ENCODE peak calls at places on chromosomes 1 and 21, in six cellular contexts. Z, Y, S, K, P and I are unnamed samples.
A peak's percentile ranks its signal among the peaks of the same experiment; 100 is the strongest.

GRCh38 chr1:201020647-201021332 is 2.7 kb downstream of the KIF21B start:
- DNase-seq in Z (no peak), Y (no peak), S (no peak), K (no peak), P (peak; percentile 41), I (no peak)

GRCh38 chr21:44874497-44875331 is 1.2 kb upstream of the PTTG1IP start:
- DNase-seq in Z (peak; percentile 79), Y (no peak), S (peak; percentile 47), K (peak; percentile 60), P (no peak), I (peak; percentile 93)

GRCh38 chr1:5830771-5831599 is 161.2 kb downstream of the NPHP4 start:
- DNase-seq in Z (peak; percentile 47), Y (no peak), S (no peak), K (no peak), P (peak; percentile 6), I (no peak)

GRCh38 chr1:15723631-15724246 is 12.3 kb upstream of the SLC25A34 start:
- DNase-seq in Z (no peak), Y (no peak), S (no peak), K (no peak), P (no peak), I (no peak)

GRCh38 chr1:163744488-163744887 is 422.7 kb downstream of the NUF2 start:
- DNase-seq in Z (no peak), Y (no peak), S (no peak), K (no peak), P (no peak), I (no peak)

GRCh38 chr1:66564250-66564649 is 30.3 kb downstream of the SGIP1 start:
- DNase-seq in Z (no peak), Y (no peak), S (no peak), K (no peak), P (peak; percentile 52), I (no peak)

GRCh38 chr1:238672262-238672661 is 714.1 kb upstream of the CHRM3 start:
- DNase-seq in Z (no peak), Y (no peak), S (no peak), K (no peak), P (no peak), I (no peak)

GRCh38 chr1:225655509-225656258 is 2.8 kb upstream of the ENAH start:
- DNase-seq in Z (peak; percentile 69), Y (no peak), S (peak; percentile 41), K (no peak), P (peak; percentile 94), I (peak; percentile 53)

GRCh38 chr1:47416319-47417128 is 439 bp downstream of the FOXE3 start:
- DNase-seq in Z (no peak), Y (peak; percentile 42), S (no peak), K (no peak), P (no peak), I (no peak)

GRCh38 chr1:150548632-150549495 is at the start of gene ADAMTSL4:
- DNase-seq in Z (peak; percentile 72), Y (peak; percentile 72), S (no peak), K (no peak), P (peak; percentile 80), I (peak; percentile 85)

GRCh38 chr1:25018878-25019277 is 88.8 kb upstream of the RUNX3 start:
- DNase-seq in Z (no peak), Y (no peak), S (no peak), K (no peak), P (no peak), I (no peak)

GRCh38 chr1:25018110-25018470 is 88.0 kb upstream of the RUNX3 start:
- DNase-seq in Z (no peak), Y (no peak), S (no peak), K (no peak), P (no peak), I (no peak)

GRCh38 chr1:25020173-25020840 is 90.2 kb upstream of the RUNX3 start:
- DNase-seq in Z (no peak), Y (no peak), S (no peak), K (no peak), P (no peak), I (no peak)

GRCh38 chr1:25020851-25021585 is 90.9 kb upstream of the RUNX3 start:
- DNase-seq in Z (no peak), Y (no peak), S (no peak), K (no peak), P (no peak), I (no peak)

GRCh38 chr1:25019351-25020172 is 89.5 kb upstream of the RUNX3 start:
- DNase-seq in Z (no peak), Y (peak; percentile 56), S (no peak), K (no peak), P (no peak), I (no peak)
- TF ChIP-seq POLR2A in Z (no peak), Y (peak; percentile 50), S (no peak), K (no peak), P (no peak), I (no peak)

GRCh38 chr1:42456754-42457089 is 379 bp downstream of the PPCS start:
- DNase-seq in Z (no peak), Y (peak; percentile 66), S (peak; percentile 42), K (peak; percentile 27), P (peak; percentile 57), I (peak; percentile 72)
- TF ChIP-seq POLR2A in Z (no peak), Y (peak; percentile 53), S (no peak), K (no peak), P (no peak), I (no peak)

GRCh38 chr21:37220433-37220980 is 46.6 kb downstream of the VPS26C start:
- DNase-seq in Z (no peak), Y (no peak), S (no peak), K (no peak), P (peak; percentile 46), I (no peak)
- TF ChIP-seq POLR2A in Z (no peak), Y (no peak), S (no peak), K (no peak), P (no peak), I (no peak)

GRCh38 chr1:235107368-235108184 is 21.1 kb downstream of the TOMM20 start:
- DNase-seq in Z (no peak), Y (no peak), S (no peak), K (no peak), P (no peak), I (peak; percentile 19)
- TF ChIP-seq POLR2A in Z (no peak), Y (no peak), S (no peak), K (no peak), P (no peak), I (no peak)

DNA sequence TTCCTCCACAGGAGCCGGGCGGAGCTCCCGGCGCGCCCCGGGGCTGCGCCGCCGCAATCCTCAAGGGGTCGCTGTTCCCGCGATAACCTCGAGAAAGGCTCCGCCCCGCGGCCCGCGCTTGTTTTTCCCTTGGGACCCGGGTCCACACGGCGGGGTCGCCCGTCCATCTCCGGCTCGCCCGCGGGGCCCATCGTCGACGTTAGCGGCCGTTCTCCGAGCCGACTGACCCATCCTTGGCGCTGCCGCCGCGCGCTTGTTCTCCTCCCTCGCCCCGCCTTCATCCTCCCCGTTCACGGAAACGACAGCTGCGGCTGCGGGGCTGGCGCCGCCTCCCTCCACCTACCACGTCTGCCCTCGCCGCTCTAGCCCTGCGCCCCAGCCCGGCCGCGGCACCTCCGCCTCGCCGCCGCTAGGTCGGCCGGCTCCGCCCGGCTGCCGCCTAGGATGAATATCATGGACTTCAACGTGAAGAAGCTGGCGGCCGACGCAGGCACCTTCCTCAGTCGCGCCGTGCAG is at the start of gene SH3GLB1:
- DNase-seq in Z (peak; percentile 95), Y (peak; percentile 74), S (peak; percentile 90), K (peak; percentile 77), P (peak; percentile 86), I (peak; percentile 92)
- TF ChIP-seq POLR2A in Z (peak; percentile 49), Y (no peak), S (peak; percentile 72), K (peak; percentile 9), P (peak; percentile 61), I (peak; percentile 86)

DNA sequence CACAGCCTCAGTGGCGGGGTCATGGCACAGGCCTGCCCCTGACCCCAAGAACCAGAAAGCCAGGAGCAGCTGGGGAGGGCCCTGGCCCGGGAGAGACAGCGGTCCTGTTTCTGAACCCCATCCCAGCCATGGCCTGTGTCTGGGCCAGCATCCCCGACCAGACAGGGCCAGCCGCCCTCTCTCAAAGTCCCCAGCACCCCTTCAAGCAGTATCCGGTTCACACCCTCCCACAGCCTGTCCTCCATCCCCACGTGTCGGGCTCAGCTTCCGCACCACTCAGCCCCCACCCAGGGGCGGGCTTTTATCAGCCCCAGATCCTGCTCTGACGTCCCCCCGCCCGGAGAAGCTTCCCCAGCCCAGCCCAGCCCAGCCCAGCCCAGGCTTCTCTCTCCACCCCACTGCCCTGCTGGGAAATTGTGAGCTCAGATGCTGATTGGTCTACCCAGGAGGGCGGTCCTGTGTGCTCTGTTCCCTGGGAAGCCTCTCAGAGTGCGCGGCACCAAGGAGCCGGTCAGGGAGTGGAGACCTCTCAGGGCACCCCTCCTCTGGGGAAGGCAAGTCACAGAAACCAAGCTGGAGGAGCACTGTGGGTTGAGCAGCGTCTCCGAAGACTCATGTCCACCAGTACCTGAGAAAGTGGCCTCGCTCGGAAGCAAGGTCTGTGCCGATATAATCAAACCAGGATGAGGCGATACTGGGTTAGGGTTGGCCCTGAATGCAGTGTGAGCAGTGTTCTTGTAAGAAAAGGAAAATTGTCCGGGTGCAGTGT is 4.7 kb upstream of the FAAP20 start:
- DNase-seq in Z (peak; percentile 89), Y (peak; percentile 86), S (peak; percentile 87), K (peak; percentile 92), P (peak; percentile 77), I (peak; percentile 87)
- TF ChIP-seq POLR2A in Z (peak; percentile 93), Y (no peak), S (peak; percentile 77), K (no peak), P (peak; percentile 41), I (peak; percentile 70)

GRCh38 chr1:48469616-48470500 is 2.1 kb downstream of the SPATA6 start:
- DNase-seq in Z (peak; percentile 66), Y (no peak), S (peak; percentile 78), K (peak; percentile 69), P (no peak), I (no peak)

GRCh38 chr1:48471103-48471502 is 901 bp downstream of the SPATA6 start:
- DNase-seq in Z (no peak), Y (no peak), S (no peak), K (no peak), P (no peak), I (no peak)

GRCh38 chr1:48472747-48473146 is 743 bp upstream of the SPATA6 start:
- DNase-seq in Z (no peak), Y (no peak), S (no peak), K (no peak), P (no peak), I (no peak)

GRCh38 chr1:48470506-48470905 is 1.5 kb downstream of the SPATA6 start:
- DNase-seq in Z (peak; percentile 54), Y (no peak), S (peak; percentile 27), K (peak; percentile 28), P (no peak), I (no peak)

GRCh38 chr1:48471603-48472576 is at the start of gene SPATA6:
- DNase-seq in Z (peak; percentile 100), Y (peak; percentile 88), S (peak; percentile 97), K (peak; percentile 96), P (peak; percentile 93), I (peak; percentile 99)
- TF ChIP-seq POLR2A in Z (peak; percentile 67), Y (no peak), S (peak; percentile 86), K (no peak), P (peak; percentile 65), I (peak; percentile 68)

GRCh38 chr1:207972350-207972749 is 61.4 kb upstream of the CD34 start:
- DNase-seq in Z (no peak), Y (no peak), S (no peak), K (no peak), P (no peak), I (no peak)
- TF ChIP-seq POLR2A in Z (no peak), Y (no peak), S (no peak), K (no peak), P (no peak), I (no peak)